ENCODE peak calls at places on chromosomes 12 and 14, in seven cellular contexts. X is pancreas, H is brain microvascular endothelial cell, G is neural crest cell, N is A673, L is body of pancreas, C is H1. M is an unnamed sample.

GRCh38 chr12:42143401-42144173 is 1.1 kb downstream of the GXYLT1 start:
- DNase-seq in C (no peak), N (peak; percentile 35), X (no peak), G (no peak), H (peak; percentile 4), L (no peak), M (peak; percentile 47)

GRCh38 chr12:89863332-89863938 is 154.8 kb upstream of the ATP2B1 start:
- DNase-seq in L (no peak), X (no peak), N (peak; percentile 10), G (no peak), C (no peak), H (no peak), M (no peak)

GRCh38 chr12:27472604-27473003 is 26.1 kb downstream of the SMCO2 start:
- DNase-seq in C (no peak), L (no peak), N (no peak), H (no peak), X (no peak), G (no peak), M (no peak)

GRCh38 chr12:76890407-76891143 is 11.8 kb upstream of the CSRP2 start:
- DNase-seq in L (no peak), G (no peak), H (no peak), C (no peak), X (no peak), N (no peak), M (peak; percentile 62)

GRCh38 chr14:103302966-103303365 is 31.1 kb upstream of the EIF5 start:
- DNase-seq in N (no peak), H (no peak), C (no peak), G (no peak), X (no peak), L (no peak), M (no peak)

GRCh38 chr14:73752297-73752992 is 38.3 kb upstream of the PNMA1 start:
- DNase-seq in H (no peak), G (no peak), C (no peak), L (peak; percentile 56), N (peak; percentile 47), X (peak; percentile 68), M (peak; percentile 90)

GRCh38 chr14:61928300-61928699 is 166.1 kb downstream of the SNAPC1 start:
- DNase-seq in H (no peak), G (no peak), X (no peak), C (no peak), N (no peak), L (no peak), M (no peak)

GRCh38 chr14:96681826-96682225 is 115.4 kb upstream of the VRK1 start:
- DNase-seq in L (no peak), N (peak; percentile 12), X (no peak), G (no peak), H (no peak), C (no peak), M (peak; percentile 49)

GRCh38 chr12:86634706-86635410 is 378.7 kb upstream of the MGAT4C start:
- DNase-seq in N (no peak), L (no peak), H (no peak), G (no peak), X (no peak), C (no peak), M (peak; percentile 52)

GRCh38 chr12:28253175-28253641 is 63.0 kb downstream of the CCDC91 start:
- DNase-seq in L (no peak), C (no peak), N (no peak), G (no peak), H (peak; percentile 84), X (no peak), M (no peak)

GRCh38 chr12:5948696-5949095 is 3.6 kb upstream of the ANO2 start:
- DNase-seq in N (no peak), X (no peak), L (no peak), C (no peak), G (no peak), H (no peak), M (no peak)

GRCh38 chr12:31715283-31715825 is 13.5 kb downstream of the AMN1 start:
- DNase-seq in H (no peak), X (no peak), G (no peak), C (no peak), L (no peak), N (no peak), M (no peak)

GRCh38 chr12:3606101-3606500 is 115.1 kb downstream of the PRMT8 start:
- DNase-seq in X (no peak), H (no peak), N (no peak), C (no peak), G (no peak), L (no peak), M (no peak)

GRCh38 chr12:105659355-105660075 is 329.0 kb downstream of the C12orf75 start:
- DNase-seq in G (no peak), L (no peak), X (no peak), C (no peak), H (no peak), N (no peak), M (peak; percentile 71)

GRCh38 chr14:77923131-77923933 is 123.4 kb downstream of the ADCK1 start:
- DNase-seq in G (no peak), L (peak; percentile 3), C (no peak), H (no peak), X (no peak), N (peak; percentile 35), M (no peak)

GRCh38 chr12:110807640-110808039 is 39.1 kb upstream of the CCDC63 start:
- DNase-seq in C (no peak), X (no peak), L (no peak), G (no peak), H (no peak), N (no peak), M (peak; percentile 7)

GRCh38 chr14:98798099-98798498 is 473.9 kb downstream of the BCL11B start:
- DNase-seq in H (no peak), N (no peak), C (no peak), G (no peak), X (no peak), L (peak; percentile 14), M (no peak)

DNA sequence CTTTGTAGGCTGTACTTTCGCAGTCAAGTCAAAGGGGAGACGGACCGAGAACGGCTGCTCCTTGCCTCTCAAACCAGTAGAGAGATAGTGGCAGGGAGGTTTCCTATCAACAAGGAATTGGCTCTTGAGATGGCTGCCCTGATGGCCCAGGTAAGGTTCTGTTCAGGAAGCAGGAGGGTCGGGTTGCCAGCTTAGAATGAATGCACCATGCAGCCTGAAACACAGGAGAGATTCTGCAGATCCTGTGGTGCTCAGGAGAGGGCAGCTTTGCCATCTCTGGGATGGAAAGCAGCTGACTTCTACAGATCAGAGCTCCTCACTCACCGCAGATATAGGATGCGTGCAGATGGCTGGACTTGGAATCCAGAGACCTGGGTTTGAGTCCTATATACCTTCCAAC is 18.0 kb downstream of the PIGH start:
- DNase-seq in X (no peak), L (no peak), C (no peak), N (no peak), H (no peak), G (no peak), M (no peak)
- TF ChIP-seq CTCF in X (no peak), L (no peak), C (no peak), N (no peak), H (peak; percentile 6), G (no peak), M (no peak)

GRCh38 chr14:26811756-26812305 is 214.0 kb upstream of the NOVA1 start:
- DNase-seq in L (no peak), H (no peak), N (no peak), X (no peak), G (no peak), C (no peak), M (peak; percentile 20)
- TF ChIP-seq CTCF in L (no peak), H (no peak), N (no peak), X (no peak), G (no peak), C (no peak), M (no peak)

DNA sequence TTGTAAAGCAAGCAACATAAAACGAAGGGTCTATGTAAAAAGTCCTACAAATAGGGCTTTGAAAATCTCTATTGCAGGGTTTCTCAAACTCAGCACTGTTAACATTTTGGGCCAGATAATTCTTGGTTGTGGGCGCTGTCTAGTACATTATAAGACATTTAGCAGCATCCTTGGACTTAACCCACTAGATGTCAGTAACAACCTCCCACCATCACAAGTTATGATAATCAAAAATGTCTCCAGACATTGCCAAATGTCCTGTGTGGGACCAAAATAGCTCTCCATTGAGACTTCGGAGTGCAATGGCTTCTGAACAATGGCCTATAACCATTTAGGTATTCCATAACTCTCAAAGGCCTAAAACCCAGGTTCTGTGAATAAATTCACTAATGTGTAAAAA is 22.9 kb upstream of the DHRS7 start:
- DNase-seq in N (peak; percentile 25), C (no peak), G (no peak), H (no peak), X (no peak), L (no peak), M (peak; percentile 24)
- TF ChIP-seq CTCF in N (peak; percentile 40), C (no peak), G (no peak), H (peak; percentile 30), X (no peak), L (no peak), M (peak; percentile 24)

GRCh38 chr14:64636980-64637429 is 67.2 kb upstream of the PLEKHG3 start:
- DNase-seq in L (no peak), H (no peak), N (no peak), X (no peak), G (no peak), C (no peak), M (no peak)
- TF ChIP-seq CTCF in L (no peak), H (no peak), N (no peak), X (no peak), G (peak; percentile 20), C (no peak), M (no peak)

GRCh38 chr12:54217309-54217661 is 28.5 kb upstream of the SMUG1 start:
- DNase-seq in G (no peak), L (no peak), N (no peak), C (no peak), X (no peak), H (no peak), M (no peak)
- TF ChIP-seq CTCF in G (peak; percentile 43), L (peak; percentile 5), N (no peak), C (no peak), X (peak; percentile 9), H (no peak), M (peak; percentile 3)

GRCh38 chr12:124820199-124820598 is 43.5 kb downstream of the SCARB1 start:
- DNase-seq in H (no peak), C (no peak), X (no peak), L (no peak), N (no peak), G (no peak), M (no peak)
- TF ChIP-seq CTCF in H (no peak), C (no peak), X (no peak), L (no peak), N (no peak), G (no peak), M (no peak)

DNA sequence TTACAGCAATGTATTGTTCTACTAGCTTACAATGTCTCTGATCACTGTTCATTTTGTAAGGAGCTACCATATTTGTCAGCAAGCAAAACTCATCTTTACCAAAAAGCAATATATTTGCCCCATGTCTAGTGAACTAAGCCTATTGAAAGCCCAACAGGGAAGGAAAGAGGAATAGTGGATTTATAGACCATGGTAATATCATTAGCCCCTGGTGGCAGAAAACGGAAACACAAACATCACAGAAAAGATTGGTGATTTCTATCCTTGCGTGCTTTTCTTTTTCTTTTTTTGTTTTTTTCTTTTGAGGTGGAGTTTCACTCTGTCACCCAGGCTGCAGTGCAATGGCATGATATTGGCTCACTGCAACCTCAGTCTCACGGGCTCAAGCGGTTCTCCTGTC is 1562.4 kb upstream of the TMEM132C start:
- DNase-seq in G (no peak), N (peak; percentile 20), L (no peak), X (no peak), H (no peak), C (no peak), M (peak; percentile 17)
- TF ChIP-seq CTCF in G (peak; percentile 51), N (peak; percentile 48), L (no peak), X (no peak), H (no peak), C (no peak), M (no peak)

M was measured in MCF 10A.